ENCODE peak calls at places on chromosomes 7 and 10, in eight cellular contexts. T, J, S, W, O, Y, C and Z are unnamed samples.

GRCh38 chr7:70417061-70417655 is 714.8 kb upstream of the GALNT17 start:
- DNase-seq in T (no peak), J (no peak), S (peak), W (no peak), O (peak), Y (no peak), C (no peak), Z (no peak)

GRCh38 chr7:149468208-149468607 is 7.3 kb upstream of the ZNF777 start:
- DNase-seq in T (peak), J (no peak), S (no peak), W (no peak), O (no peak), Y (no peak), C (no peak), Z (no peak)

GRCh38 chr10:24541239-24541753 is 182.4 kb downstream of the ARHGAP21 start:
- DNase-seq in T (no peak), J (no peak), S (no peak), W (no peak), O (no peak), Y (no peak), C (peak), Z (peak)

GRCh38 chr10:43151371-43151770 is 13.1 kb downstream of the CSGALNACT2 start:
- DNase-seq in T (no peak), J (no peak), S (peak), W (no peak), O (no peak), Y (no peak), C (no peak), Z (no peak)

GRCh38 chr7:154375956-154376355 is 323.8 kb downstream of the DPP6 start:
- DNase-seq in T (no peak), J (no peak), S (no peak), W (no peak), O (no peak), Y (no peak), C (no peak), Z (no peak)

GRCh38 chr7:33893377-33893776 is 12.0 kb upstream of the BMPER start:
- DNase-seq in T (no peak), J (no peak), S (no peak), W (no peak), O (no peak), Y (no peak), C (no peak), Z (no peak)

GRCh38 chr10:78181381-78182055 is 147.9 kb downstream of the RPS24 start:
- DNase-seq in T (no peak), J (no peak), S (no peak), W (no peak), O (no peak), Y (no peak), C (peak), Z (no peak)

GRCh38 chr10:26214004-26214403 is 2.6 kb upstream of the GAD2 start:
- DNase-seq in T (no peak), J (no peak), S (peak), W (no peak), O (peak), Y (no peak), C (no peak), Z (no peak)

GRCh38 chr10:125000366-125001312 is 58.7 kb downstream of the ZRANB1 start:
- DNase-seq in T (no peak), J (no peak), S (peak), W (no peak), O (peak), Y (no peak), C (no peak), Z (peak)

GRCh38 chr7:105831824-105832535 is 44.4 kb downstream of the ATXN7L1 start:
- DNase-seq in T (no peak), J (no peak), S (no peak), W (no peak), O (no peak), Y (no peak), C (no peak), Z (no peak)

GRCh38 chr10:104113557-104113956 is 8.4 kb upstream of the SFR1 start:
- DNase-seq in T (peak), J (no peak), S (no peak), W (no peak), O (no peak), Y (no peak), C (no peak), Z (no peak)

GRCh38 chr7:47968852-47969774 is 10.3 kb downstream of the HUS1 start:
- DNase-seq in T (peak), J (no peak), S (peak), W (no peak), O (peak), Y (peak), C (peak), Z (peak)

GRCh38 chr10:78455873-78456272 is 422.2 kb downstream of the RPS24 start:
- DNase-seq in T (no peak), J (no peak), S (no peak), W (peak), O (no peak), Y (no peak), C (no peak), Z (no peak)

GRCh38 chr7:106216517-106217088 is 68.2 kb downstream of the NAMPT start:
- DNase-seq in T (no peak), J (peak), S (no peak), W (no peak), O (no peak), Y (peak), C (peak), Z (peak)

GRCh38 chr10:5628798-5629788 is 37.3 kb downstream of the ASB13 start:
- DNase-seq in T (no peak), J (no peak), S (no peak), W (no peak), O (no peak), Y (no peak), C (no peak), Z (no peak)

GRCh38 chr7:93817004-93817403 is 73.5 kb downstream of the TFPI2 start:
- DNase-seq in T (no peak), J (no peak), S (peak), W (no peak), O (no peak), Y (no peak), C (no peak), Z (no peak)

GRCh38 chr7:157555921-157556320 is 219.1 kb downstream of the DNAJB6 start:
- DNase-seq in T (no peak), J (no peak), S (no peak), W (no peak), O (peak), Y (no peak), C (no peak), Z (no peak)

GRCh38 chr7:98870807-98871491 is 1.1 kb upstream of the TMEM130 start:
- DNase-seq in T (peak), J (no peak), S (no peak), W (no peak), O (peak), Y (no peak), C (no peak), Z (no peak)

GRCh38 chr7:56110611-56111010 is 4.3 kb upstream of the CHCHD2 start:
- DNase-seq in T (no peak), J (no peak), S (no peak), W (no peak), O (no peak), Y (no peak), C (no peak), Z (no peak)

GRCh38 chr10:5511231-5511884 is 12.0 kb upstream of the CALML5 start:
- DNase-seq in T (no peak), J (peak), S (no peak), W (no peak), O (no peak), Y (no peak), C (no peak), Z (no peak)

GRCh38 chr7:36129048-36129534 is 24.0 kb upstream of the EEPD1 start:
- DNase-seq in T (no peak), J (peak), S (no peak), W (no peak), O (no peak), Y (peak), C (peak), Z (peak)

GRCh38 chr10:132850896-132851295 is 64.9 kb upstream of the NKX6-2 start:
- DNase-seq in T (no peak), J (peak), S (no peak), W (no peak), O (peak), Y (peak), C (no peak), Z (peak)

GRCh38 chr7:42227931-42228591 is 8.9 kb downstream of the GLI3 start:
- DNase-seq in T (no peak), J (peak), S (peak), W (no peak), O (peak), Y (no peak), C (no peak), Z (no peak)

GRCh38 chr7:3641556-3641955 is 340.5 kb downstream of the SDK1 start:
- DNase-seq in T (no peak), J (no peak), S (peak), W (no peak), O (no peak), Y (no peak), C (no peak), Z (no peak)

GRCh38 chr7:26365077-26365896 is 73.6 kb downstream of the SNX10 start:
- DNase-seq in T (peak), J (no peak), S (peak), W (peak), O (no peak), Y (peak), C (peak), Z (peak)
- TF ChIP-seq CTCF in T (peak), J (peak), S (peak), W (peak), O (peak), Y (peak), C (peak), Z (no peak)

GRCh38 chr10:60441515-60441914 is 51.8 kb upstream of the ANK3 start:
- DNase-seq in T (peak), J (no peak), S (no peak), W (no peak), O (no peak), Y (no peak), C (peak), Z (no peak)
- TF ChIP-seq CTCF in T (no peak), J (no peak), S (peak), W (peak), O (no peak), Y (no peak), C (peak), Z (no peak)

GRCh38 chr7:124764847-124765400 is 668 bp downstream of the GPR37 start:
- DNase-seq in T (no peak), J (peak), S (peak), W (no peak), O (peak), Y (peak), C (peak), Z (peak)

GRCh38 chr7:124762611-124763143 is 2.9 kb downstream of the GPR37 start:
- DNase-seq in T (no peak), J (no peak), S (no peak), W (no peak), O (no peak), Y (peak), C (no peak), Z (peak)

GRCh38 chr7:124768525-124768924 is 2.9 kb upstream of the GPR37 start:
- DNase-seq in T (no peak), J (no peak), S (no peak), W (no peak), O (no peak), Y (no peak), C (no peak), Z (no peak)

GRCh38 chr7:124764071-124764846 is 1.3 kb downstream of the GPR37 start:
- DNase-seq in T (no peak), J (peak), S (peak), W (no peak), O (peak), Y (no peak), C (no peak), Z (no peak)

DNA sequence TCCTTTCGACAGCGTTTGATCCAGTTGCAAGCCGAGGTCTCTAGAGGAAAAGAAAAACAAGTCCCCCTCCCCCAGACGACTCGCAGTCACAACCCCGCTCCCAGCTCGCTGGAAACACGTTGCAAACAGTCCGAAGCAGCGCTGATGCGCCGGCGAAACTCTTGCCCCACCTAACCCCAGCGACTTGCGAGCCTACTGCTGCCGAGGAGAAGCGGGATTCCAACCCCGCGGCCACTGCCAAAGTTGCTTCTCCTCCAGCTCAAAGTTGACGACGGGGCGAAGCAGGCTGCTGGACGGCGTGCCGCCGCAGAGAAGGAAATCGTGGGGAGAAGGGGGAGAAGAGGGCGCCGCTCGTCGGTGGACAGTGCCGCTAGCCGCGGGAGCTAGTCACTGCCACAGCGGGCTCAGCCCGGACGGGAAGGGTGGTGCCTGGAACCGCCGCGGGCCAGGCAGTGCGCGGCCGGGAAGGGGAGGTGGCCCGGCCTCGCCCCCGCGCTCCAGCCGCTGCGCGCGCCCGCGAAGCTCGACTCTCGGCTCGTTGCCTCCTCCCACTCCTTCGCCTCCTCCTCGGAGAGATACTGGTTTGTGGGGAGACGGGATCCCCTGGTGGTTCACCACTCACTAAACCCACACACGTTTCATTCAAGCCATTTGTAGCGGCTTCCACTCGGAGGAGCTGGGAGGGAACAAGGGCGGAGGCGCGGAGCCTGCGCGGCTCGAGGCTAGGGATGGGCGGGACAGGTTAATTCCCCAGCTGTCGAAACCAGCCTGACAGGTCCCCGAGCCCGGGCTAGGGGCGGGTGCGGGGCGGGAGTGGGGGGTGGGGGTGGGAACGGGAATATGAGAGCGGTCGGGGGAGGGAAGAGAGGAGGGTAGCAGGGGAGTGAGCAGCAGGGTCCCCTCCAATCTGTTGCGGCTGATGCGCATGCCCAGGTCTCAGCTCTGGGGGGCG is at the start of gene GPR37:
- DNase-seq in T (no peak), J (peak), S (peak), W (no peak), O (peak), Y (peak), C (peak), Z (peak)
- TF ChIP-seq CTCF in T (no peak), J (no peak), S (peak), W (no peak), O (no peak), Y (no peak), C (peak), Z (no peak)

GRCh38 chr10:91040343-91040742 is 119.5 kb upstream of the ANKRD1 start:
- DNase-seq in T (no peak), J (no peak), S (no peak), W (no peak), O (no peak), Y (no peak), C (no peak), Z (no peak)

GRCh38 chr10:91048380-91048779 is 127.5 kb upstream of the ANKRD1 start:
- DNase-seq in T (no peak), J (no peak), S (no peak), W (no peak), O (no peak), Y (no peak), C (no peak), Z (no peak)

GRCh38 chr10:91042069-91042468 is 121.2 kb upstream of the ANKRD1 start:
- DNase-seq in T (no peak), J (no peak), S (no peak), W (no peak), O (no peak), Y (no peak), C (no peak), Z (no peak)

GRCh38 chr10:91046891-91047290 is 126.0 kb upstream of the ANKRD1 start:
- DNase-seq in T (no peak), J (no peak), S (no peak), W (no peak), O (no peak), Y (no peak), C (no peak), Z (no peak)

DNA sequence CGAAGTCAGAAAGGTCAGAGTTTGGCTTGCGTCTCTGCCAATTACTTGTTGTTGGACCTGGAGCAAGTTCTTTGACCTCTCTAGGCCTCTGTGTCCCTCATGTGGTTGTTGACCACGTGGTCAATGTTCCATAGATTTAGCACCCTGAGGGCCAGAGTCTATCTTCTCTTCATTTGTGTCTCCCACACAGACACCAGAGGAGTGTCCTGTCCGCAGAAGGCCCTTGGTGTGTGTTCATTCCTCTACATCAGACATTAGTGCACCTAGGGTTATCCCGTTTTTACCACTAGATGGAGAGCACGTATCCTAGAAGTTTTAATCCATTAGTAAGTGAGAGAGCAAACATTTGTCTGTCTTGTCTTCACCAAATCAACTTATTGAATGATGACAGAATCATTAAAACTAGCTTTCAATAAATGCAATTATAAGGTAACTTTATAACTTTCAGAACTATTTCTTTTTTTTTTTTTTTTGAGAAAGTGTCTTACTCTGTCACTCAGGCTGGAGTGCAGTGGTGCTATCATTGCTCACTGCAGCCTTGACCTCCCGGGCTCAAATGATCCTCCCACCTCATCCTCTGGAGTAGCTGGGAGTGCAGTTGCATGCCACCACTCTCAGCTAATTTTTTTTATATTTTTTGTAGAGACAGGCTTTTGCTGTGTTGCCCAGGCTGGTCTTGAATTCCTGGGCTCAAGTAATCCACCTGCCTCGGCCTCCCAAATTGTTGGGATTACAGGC is 122.5 kb upstream of the ANKRD1 start:
- DNase-seq in T (peak), J (no peak), S (peak), W (no peak), O (no peak), Y (no peak), C (peak), Z (no peak)
- TF ChIP-seq CTCF in T (no peak), J (peak), S (peak), W (no peak), O (no peak), Y (no peak), C (peak), Z (peak)

GRCh38 chr10:12634532-12634931 is 285.2 kb downstream of the CAMK1D start:
- DNase-seq in T (no peak), J (no peak), S (peak), W (no peak), O (no peak), Y (no peak), C (no peak), Z (no peak)

GRCh38 chr10:12635127-12635541 is 285.8 kb downstream of the CAMK1D start:
- DNase-seq in T (no peak), J (no peak), S (no peak), W (no peak), O (no peak), Y (no peak), C (no peak), Z (no peak)

GRCh38 chr10:12631787-12632562 is 282.6 kb downstream of the CAMK1D start:
- DNase-seq in T (no peak), J (no peak), S (no peak), W (no peak), O (no peak), Y (peak), C (no peak), Z (no peak)

GRCh38 chr10:12631216-12631615 is 281.9 kb downstream of the CAMK1D start:
- DNase-seq in T (peak), J (no peak), S (peak), W (no peak), O (no peak), Y (peak), C (no peak), Z (no peak)

DNA sequence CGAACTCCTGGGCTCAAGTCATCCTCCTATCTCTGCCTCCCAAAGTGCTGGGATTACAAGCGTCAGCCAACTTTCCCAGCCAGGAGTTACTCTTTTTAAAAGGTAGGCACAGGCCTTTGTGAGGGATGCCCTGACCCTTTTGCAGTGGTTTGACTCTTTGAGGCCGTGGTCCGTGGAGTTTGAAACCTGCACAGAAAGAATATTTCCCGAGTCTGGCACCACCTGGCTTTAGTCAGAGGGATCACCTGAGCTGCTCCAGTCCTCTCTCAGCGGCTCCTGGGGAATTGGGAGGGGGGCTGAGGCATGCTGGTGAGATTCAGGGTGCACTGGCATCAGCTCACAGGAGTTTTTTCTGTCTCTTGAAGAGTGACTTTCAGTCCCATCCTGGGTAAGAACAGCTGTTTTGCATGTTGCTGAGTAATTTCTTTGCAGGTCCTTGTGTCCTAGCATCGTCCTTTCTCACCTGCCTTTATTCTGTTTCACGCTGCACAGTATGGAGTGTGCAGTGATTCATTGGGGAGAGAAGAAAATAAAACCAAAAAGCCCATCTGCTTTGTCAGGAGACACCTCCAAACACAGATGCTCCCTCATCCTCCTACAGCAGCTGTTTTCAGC is 284.5 kb downstream of the CAMK1D start:
- DNase-seq in T (no peak), J (no peak), S (peak), W (no peak), O (no peak), Y (no peak), C (no peak), Z (no peak)
- TF ChIP-seq CTCF in T (no peak), J (no peak), S (no peak), W (no peak), O (no peak), Y (no peak), C (no peak), Z (no peak)

GRCh38 chr7:90596745-90597526 is 815 bp downstream of the CDK14 start:
- DNase-seq in T (peak), J (no peak), S (peak), W (no peak), O (no peak), Y (no peak), C (peak), Z (no peak)
- TF ChIP-seq CTCF in T (no peak), J (no peak), S (no peak), W (no peak), O (no peak), Y (no peak), C (no peak), Z (no peak)